ENCODE peak calls at places on chromosome 12, in seven cellular contexts. D, U, R, H, G, V and I are unnamed samples.

GRCh38 chr12:116737774-116738657 is at the start of the genes RNFT2 and SPRING1:
- DNase-seq in G (peak), U (peak), R (peak), V (peak), D (peak), H (peak), I (peak)

GRCh38 chr12:130160711-130161231 is 1.5 kb upstream of the FZD10 start:
- DNase-seq in H (no peak), R (no peak), U (no peak), G (no peak), V (no peak), D (no peak), I (no peak)

GRCh38 chr12:1445807-1446206 is 148.6 kb downstream of the FBXL14 start:
- DNase-seq in D (no peak), R (no peak), H (no peak), V (no peak), U (no peak), G (no peak), I (no peak)

GRCh38 chr12:56034586-56035332 is 7.0 kb upstream of the RPS26 start:
- DNase-seq in U (no peak), H (no peak), D (no peak), G (no peak), R (no peak), V (no peak), I (no peak)

GRCh38 chr12:78189656-78190055 is 359.0 kb downstream of the NAV3 start:
- DNase-seq in D (peak), R (peak), H (no peak), V (no peak), G (no peak), U (no peak), I (no peak)

GRCh38 chr12:7144414-7145120 is 14.4 kb downstream of the CLSTN3 start:
- DNase-seq in V (no peak), D (peak), G (peak), R (peak), U (no peak), H (no peak), I (no peak)

GRCh38 chr12:132803883-132804282 is 24.8 kb downstream of the GOLGA3 start:
- DNase-seq in R (no peak), V (no peak), D (peak), U (peak), H (peak), G (no peak), I (no peak)

GRCh38 chr12:51683763-51684357 is 92.8 kb downstream of the SCN8A start:
- DNase-seq in D (peak), R (peak), G (peak), H (peak), U (peak), V (no peak), I (no peak)

GRCh38 chr12:114311966-114312365 is 94.0 kb downstream of the TBX5 start:
- DNase-seq in D (peak), G (peak), V (no peak), R (no peak), U (peak), H (no peak), I (no peak)

GRCh38 chr12:113118142-113118541 is 17.4 kb downstream of the RASAL1 start:
- DNase-seq in U (no peak), G (no peak), V (no peak), H (no peak), R (no peak), D (no peak), I (no peak)

GRCh38 chr12:103571286-103571685 is 15.8 kb upstream of the STAB2 start:
- DNase-seq in G (peak), R (no peak), V (peak), H (no peak), D (peak), U (no peak), I (no peak)

GRCh38 chr12:79681008-79681590 is 9.7 kb downstream of the PAWR start:
- DNase-seq in V (peak), D (peak), G (peak), R (peak), H (peak), U (no peak), I (no peak)

GRCh38 chr12:42935756-42936155 is 346.2 kb upstream of the PRICKLE1 start:
- DNase-seq in G (no peak), U (peak), D (peak), V (no peak), R (peak), H (peak), I (peak)

GRCh38 chr12:32248594-32249140 is 142.0 kb downstream of the BICD1 start:
- DNase-seq in G (no peak), D (peak), U (no peak), V (no peak), H (peak), R (no peak), I (peak)

GRCh38 chr12:130714091-130714590 is 2.0 kb downstream of the RIMBP2 start:
- DNase-seq in U (no peak), V (no peak), R (no peak), D (no peak), G (no peak), H (no peak), I (no peak)

GRCh38 chr12:108324678-108325358 is 14.3 kb downstream of the CMKLR1 start:
- DNase-seq in H (no peak), G (no peak), V (no peak), R (no peak), D (no peak), U (no peak), I (no peak)

GRCh38 chr12:11545438-11546330 is 103.8 kb upstream of the ETV6 start:
- DNase-seq in H (no peak), G (no peak), R (no peak), V (no peak), U (no peak), D (no peak), I (no peak)

GRCh38 chr12:124100572-124101178 is 127.7 kb downstream of the ZNF664 start:
- DNase-seq in R (no peak), V (no peak), U (no peak), G (no peak), D (no peak), H (no peak), I (no peak)

GRCh38 chr12:8081228-8081920 is 700 bp upstream of the NECAP1 start:
- DNase-seq in V (peak), G (no peak), D (no peak), H (peak), R (no peak), U (no peak), I (no peak)

GRCh38 chr12:124904306-124905098 is 9.9 kb downstream of the UBC start:
- DNase-seq in G (peak), D (peak), H (peak), V (peak), R (peak), U (peak), I (no peak)

GRCh38 chr12:12835378-12836145 is 22.4 kb downstream of the DDX47 start:
- DNase-seq in D (peak), U (no peak), H (peak), G (peak), V (peak), R (peak), I (no peak)

DNA sequence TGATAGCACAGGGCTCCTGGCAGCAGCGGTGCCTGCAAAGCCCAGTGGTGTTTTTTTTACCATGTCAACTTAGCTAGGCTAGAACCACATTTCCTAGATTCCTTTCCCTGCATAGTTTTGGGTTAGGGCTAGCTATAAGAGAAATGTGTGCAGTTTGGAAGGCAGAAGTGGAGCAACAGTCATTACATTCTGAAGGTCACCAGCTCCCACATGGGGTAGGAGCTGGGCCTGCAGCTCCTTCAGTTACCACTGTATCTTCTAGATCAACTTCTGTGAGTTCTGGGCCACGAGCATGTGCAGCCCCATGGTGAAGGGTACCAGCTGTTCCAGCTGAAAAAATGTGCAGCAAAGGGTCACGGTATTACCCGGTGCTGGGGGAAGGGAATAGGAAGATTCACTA is 2.3 kb upstream of the SLC25A3 start:
- DNase-seq in V (no peak), H (no peak), R (peak), U (no peak), G (no peak), D (no peak), I (no peak)
- TF ChIP-seq CTCF in V (no peak), H (no peak), R (peak), U (no peak), G (no peak), D (no peak), I (no peak)

GRCh38 chr12:88578821-88579518 is 1.3 kb downstream of the KITLG start:
- DNase-seq in U (no peak), G (no peak), R (no peak), D (no peak), V (peak), H (peak), I (no peak)

GRCh38 chr12:88579572-88579940 is 715 bp downstream of the KITLG start:
- DNase-seq in R (no peak), H (peak), V (peak), D (peak), G (peak), U (no peak), I (no peak)

GRCh38 chr12:88577537-88577936 is 2.7 kb downstream of the KITLG start:
- DNase-seq in U (no peak), G (peak), H (peak), R (no peak), D (peak), V (peak), I (no peak)

GRCh38 chr12:88578274-88578673 is 2.0 kb downstream of the KITLG start:
- DNase-seq in R (no peak), V (no peak), G (peak), H (no peak), D (peak), U (no peak), I (no peak)

DNA sequence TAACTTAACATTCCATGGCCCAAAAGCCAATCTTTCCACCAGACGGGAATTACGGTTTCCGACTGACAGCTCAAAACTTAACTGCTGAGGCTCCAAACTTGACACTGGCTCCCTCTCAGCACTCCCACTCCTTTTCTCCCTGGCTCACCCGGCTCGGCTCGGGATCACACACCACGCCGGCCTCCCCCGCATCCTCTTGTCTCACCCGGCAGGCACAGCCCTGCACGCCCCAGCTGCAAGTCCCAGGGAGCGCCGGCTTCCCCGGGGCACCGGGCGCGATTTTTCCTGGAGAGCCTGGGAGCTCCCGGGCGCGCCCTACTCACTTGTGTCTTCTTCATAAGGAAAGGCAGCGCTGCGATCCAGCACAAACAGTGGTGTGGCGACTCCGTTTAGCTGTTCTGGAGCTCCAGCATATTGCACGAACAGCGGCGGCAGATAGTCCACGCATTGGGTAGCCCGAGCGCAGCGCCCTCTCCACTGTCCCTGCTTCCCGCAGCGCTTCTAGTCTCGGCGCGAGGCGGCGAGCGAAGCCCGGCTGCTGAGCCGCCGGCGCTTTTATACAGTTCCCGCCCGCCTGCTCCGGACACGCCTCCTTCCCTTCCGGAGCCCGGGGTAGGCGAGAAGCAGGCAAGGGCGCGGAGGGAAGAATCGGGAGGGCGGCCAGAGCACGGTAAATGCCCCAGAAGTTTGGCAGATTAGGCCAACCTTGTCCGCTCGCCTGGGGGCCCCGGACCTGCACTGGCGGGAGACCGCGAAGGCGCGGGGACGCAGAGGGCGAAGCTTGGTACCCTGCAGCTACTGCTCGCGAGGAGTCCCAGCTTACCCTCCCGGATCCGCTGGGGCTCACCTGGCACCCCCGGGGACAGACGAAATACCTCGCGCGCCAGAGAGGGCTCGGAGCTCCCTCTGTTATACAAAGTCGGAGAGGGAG is at the start of gene KITLG:
- DNase-seq in U (no peak), D (peak), G (peak), H (peak), V (peak), R (peak), I (no peak)
- TF ChIP-seq CTCF in U (peak), D (peak), G (peak), H (peak), V (no peak), R (peak), I (peak)

GRCh38 chr12:45464699-45465098 is 248.8 kb downstream of the ANO6 start:
- DNase-seq in U (no peak), R (no peak), D (no peak), G (no peak), H (no peak), V (peak), I (no peak)
- TF ChIP-seq CTCF in U (no peak), R (peak), D (peak), G (no peak), H (no peak), V (no peak), I (no peak)

GRCh38 chr12:67068773-67069450 is 200.2 kb upstream of the CAND1 start:
- DNase-seq in H (peak), V (peak), R (peak), D (peak), G (peak), U (no peak), I (no peak)
- TF ChIP-seq CTCF in H (no peak), V (no peak), R (no peak), D (no peak), G (no peak), U (no peak), I (no peak)

DNA sequence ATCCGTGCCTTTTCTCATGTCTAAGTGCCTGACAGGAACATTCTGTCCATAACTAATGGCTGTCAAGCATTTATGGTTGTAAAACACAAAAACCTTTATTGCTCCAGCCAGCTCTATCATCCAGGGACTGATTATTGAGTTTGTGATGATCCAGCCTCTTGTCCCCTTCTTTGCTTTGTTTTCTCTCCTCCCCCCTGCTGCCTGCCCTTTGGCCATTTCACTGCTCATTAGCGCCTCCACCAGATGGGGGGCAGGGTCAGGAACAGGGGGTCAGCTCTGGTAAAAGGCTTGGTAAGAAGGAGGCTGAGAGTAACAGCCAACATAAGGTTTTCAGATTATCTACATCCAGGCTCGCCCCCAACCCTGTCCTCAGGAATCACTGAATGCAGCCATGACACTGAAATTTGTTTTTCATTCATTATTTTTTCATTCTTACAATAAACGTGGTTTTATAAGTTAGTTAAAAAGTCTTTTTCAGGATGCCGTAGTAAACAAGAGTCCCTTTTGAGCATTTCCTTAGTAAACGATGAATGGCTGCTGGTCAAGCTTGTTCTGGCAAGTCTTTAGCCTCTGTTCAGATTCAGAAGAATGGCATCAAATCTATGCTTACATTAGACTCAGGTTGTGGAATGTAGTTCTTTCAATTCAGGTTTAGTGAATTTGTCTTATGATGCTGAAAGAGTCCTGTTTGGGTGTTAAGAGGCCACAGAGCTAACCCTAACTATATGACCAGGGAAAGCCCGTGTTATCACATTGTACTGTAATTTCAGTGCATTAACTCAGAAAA is 21.7 kb downstream of the HMGA2 start:
- DNase-seq in D (peak), V (no peak), H (no peak), G (no peak), R (no peak), U (no peak), I (no peak)
- TF ChIP-seq CTCF in D (peak), V (no peak), H (no peak), G (no peak), R (no peak), U (no peak), I (no peak)